ENCODE peak calls at places on chromosomes 13 and 19, in seven cellular contexts. One of them, this sample, is unnamed.

GRCh38 chr19:2477732-2478191 is 1.8 kb downstream of the GADD45B start:
- DNase-seq in astrocyte of the spinal cord: peak
- DNase-seq in A549: peak
- DNase-seq in upper lobe of right lung: no peak
- DNase-seq in fibroblast of lung: peak
- DNase-seq in mesendoderm: no peak
- DNase-seq in GM23248: peak
- DNase-seq in this sample: peak

GRCh38 chr13:44011036-44011435 is 131.3 kb downstream of the LACC1 start:
- DNase-seq in astrocyte of the spinal cord: no peak
- DNase-seq in A549: no peak
- DNase-seq in upper lobe of right lung: no peak
- DNase-seq in fibroblast of lung: peak
- DNase-seq in mesendoderm: no peak
- DNase-seq in GM23248: no peak
- DNase-seq in this sample: no peak

GRCh38 chr13:113155201-113155600 is 3.2 kb upstream of the PROZ start:
- DNase-seq in astrocyte of the spinal cord: no peak
- DNase-seq in A549: no peak
- DNase-seq in upper lobe of right lung: no peak
- DNase-seq in fibroblast of lung: no peak
- DNase-seq in mesendoderm: no peak
- DNase-seq in GM23248: peak
- DNase-seq in this sample: no peak

GRCh38 chr13:72390909-72391308 is 336.5 kb downstream of the MZT1 start:
- DNase-seq in astrocyte of the spinal cord: peak
- DNase-seq in A549: no peak
- DNase-seq in upper lobe of right lung: no peak
- DNase-seq in fibroblast of lung: peak
- DNase-seq in mesendoderm: no peak
- DNase-seq in GM23248: no peak
- DNase-seq in this sample: peak

GRCh38 chr13:26599403-26599802 is 41.9 kb downstream of the WASF3 start:
- DNase-seq in astrocyte of the spinal cord: no peak
- DNase-seq in A549: no peak
- DNase-seq in upper lobe of right lung: no peak
- DNase-seq in fibroblast of lung: no peak
- DNase-seq in mesendoderm: peak
- DNase-seq in GM23248: no peak
- DNase-seq in this sample: no peak

GRCh38 chr13:60448907-60449510 is 52.0 kb downstream of the TDRD3 start:
- DNase-seq in astrocyte of the spinal cord: peak
- DNase-seq in A549: peak
- DNase-seq in upper lobe of right lung: no peak
- DNase-seq in fibroblast of lung: peak
- DNase-seq in mesendoderm: peak
- DNase-seq in GM23248: peak
- DNase-seq in this sample: peak

GRCh38 chr13:47076536-47076935 is 179.7 kb upstream of the HTR2A start:
- DNase-seq in astrocyte of the spinal cord: no peak
- DNase-seq in A549: no peak
- DNase-seq in upper lobe of right lung: no peak
- DNase-seq in fibroblast of lung: peak
- DNase-seq in mesendoderm: no peak
- DNase-seq in GM23248: peak
- DNase-seq in this sample: peak

GRCh38 chr19:51727349-51727880 is 3.6 kb upstream of the HAS1 start:
- DNase-seq in astrocyte of the spinal cord: peak
- DNase-seq in A549: no peak
- DNase-seq in upper lobe of right lung: no peak
- DNase-seq in fibroblast of lung: peak
- DNase-seq in mesendoderm: no peak
- DNase-seq in GM23248: peak
- DNase-seq in this sample: peak

GRCh38 chr13:29767006-29767405 is 83.4 kb downstream of the UBL3 start:
- DNase-seq in astrocyte of the spinal cord: no peak
- DNase-seq in A549: no peak
- DNase-seq in upper lobe of right lung: no peak
- DNase-seq in fibroblast of lung: no peak
- DNase-seq in mesendoderm: no peak
- DNase-seq in GM23248: peak
- DNase-seq in this sample: no peak

GRCh38 chr13:25174304-25174703 is 2.2 kb upstream of the AMER2 start:
- DNase-seq in astrocyte of the spinal cord: no peak
- DNase-seq in A549: no peak
- DNase-seq in upper lobe of right lung: no peak
- DNase-seq in fibroblast of lung: no peak
- DNase-seq in mesendoderm: no peak
- DNase-seq in GM23248: no peak
- DNase-seq in this sample: no peak

GRCh38 chr19:6362351-6362801 is 1.0 kb downstream of the CLPP start:
- DNase-seq in astrocyte of the spinal cord: no peak
- DNase-seq in A549: no peak
- DNase-seq in upper lobe of right lung: no peak
- DNase-seq in fibroblast of lung: no peak
- DNase-seq in mesendoderm: no peak
- DNase-seq in GM23248: peak
- DNase-seq in this sample: peak

GRCh38 chr13:97243915-97244820 is 22.0 kb downstream of the MBNL2 start:
- DNase-seq in astrocyte of the spinal cord: no peak
- DNase-seq in A549: no peak
- DNase-seq in upper lobe of right lung: no peak
- DNase-seq in fibroblast of lung: no peak
- DNase-seq in mesendoderm: no peak
- DNase-seq in GM23248: no peak
- DNase-seq in this sample: no peak
- H3K4me3 ChIP-seq in astrocyte of the spinal cord: no peak
- H3K4me3 ChIP-seq in A549: no peak
- H3K4me3 ChIP-seq in upper lobe of right lung: no peak
- H3K4me3 ChIP-seq in fibroblast of lung: no peak
- H3K4me3 ChIP-seq in mesendoderm: no peak
- H3K4me3 ChIP-seq in GM23248: peak
- H3K4me3 ChIP-seq in this sample: no peak

DNA sequence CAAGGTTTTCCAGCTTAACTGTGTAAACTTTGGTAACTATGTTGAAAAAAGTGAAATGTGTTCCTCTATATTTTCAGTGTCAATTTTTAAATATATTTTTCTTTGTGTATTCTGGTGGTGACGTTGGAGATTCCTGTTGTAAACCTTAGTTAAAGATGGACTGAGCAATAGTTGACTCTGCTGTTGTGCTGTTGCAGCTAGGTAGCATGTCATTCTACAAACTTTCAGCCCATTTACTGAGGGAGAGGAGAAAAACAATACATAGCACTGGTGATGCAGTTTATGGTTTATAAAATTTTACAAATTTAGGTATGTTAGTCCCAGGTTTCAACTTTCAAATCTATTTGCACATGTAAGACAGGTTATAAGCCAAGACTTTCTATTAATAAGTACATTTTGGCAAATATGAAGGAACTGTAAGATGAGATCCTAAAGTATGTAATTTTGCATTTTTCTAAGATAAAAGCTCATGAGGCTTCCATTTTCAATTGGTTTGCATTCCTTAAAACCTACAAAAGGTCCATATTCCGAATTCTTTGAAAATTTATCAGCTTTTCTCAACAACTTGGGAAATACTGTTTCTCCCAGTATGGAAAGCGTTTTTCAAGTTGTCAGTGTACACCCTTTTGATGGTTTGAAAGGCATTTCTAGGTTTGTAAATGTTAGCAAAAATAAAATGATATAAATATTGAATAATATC is 1.5 kb downstream of the NDFIP2 start:
- DNase-seq in astrocyte of the spinal cord: peak
- DNase-seq in A549: no peak
- DNase-seq in upper lobe of right lung: no peak
- DNase-seq in fibroblast of lung: peak
- DNase-seq in mesendoderm: no peak
- DNase-seq in GM23248: peak
- DNase-seq in this sample: no peak
- H3K4me3 ChIP-seq in astrocyte of the spinal cord: peak
- H3K4me3 ChIP-seq in A549: peak
- H3K4me3 ChIP-seq in upper lobe of right lung: peak
- H3K4me3 ChIP-seq in fibroblast of lung: peak
- H3K4me3 ChIP-seq in mesendoderm: no peak
- H3K4me3 ChIP-seq in GM23248: peak
- H3K4me3 ChIP-seq in this sample: peak

GRCh38 chr19:18020212-18021067 is 12.5 kb downstream of the ARRDC2 start:
- DNase-seq in astrocyte of the spinal cord: peak
- DNase-seq in A549: no peak
- DNase-seq in upper lobe of right lung: peak
- DNase-seq in fibroblast of lung: peak
- DNase-seq in mesendoderm: no peak
- DNase-seq in GM23248: peak
- DNase-seq in this sample: peak

GRCh38 chr19:18027151-18027550 is 19.2 kb downstream of the ARRDC2 start:
- DNase-seq in astrocyte of the spinal cord: no peak
- DNase-seq in A549: no peak
- DNase-seq in upper lobe of right lung: no peak
- DNase-seq in fibroblast of lung: no peak
- DNase-seq in mesendoderm: no peak
- DNase-seq in GM23248: no peak
- DNase-seq in this sample: no peak

GRCh38 chr19:18021121-18021755 is 13.3 kb downstream of the ARRDC2 start:
- DNase-seq in astrocyte of the spinal cord: peak
- DNase-seq in A549: peak
- DNase-seq in upper lobe of right lung: peak
- DNase-seq in fibroblast of lung: peak
- DNase-seq in mesendoderm: no peak
- DNase-seq in GM23248: peak
- DNase-seq in this sample: peak

DNA sequence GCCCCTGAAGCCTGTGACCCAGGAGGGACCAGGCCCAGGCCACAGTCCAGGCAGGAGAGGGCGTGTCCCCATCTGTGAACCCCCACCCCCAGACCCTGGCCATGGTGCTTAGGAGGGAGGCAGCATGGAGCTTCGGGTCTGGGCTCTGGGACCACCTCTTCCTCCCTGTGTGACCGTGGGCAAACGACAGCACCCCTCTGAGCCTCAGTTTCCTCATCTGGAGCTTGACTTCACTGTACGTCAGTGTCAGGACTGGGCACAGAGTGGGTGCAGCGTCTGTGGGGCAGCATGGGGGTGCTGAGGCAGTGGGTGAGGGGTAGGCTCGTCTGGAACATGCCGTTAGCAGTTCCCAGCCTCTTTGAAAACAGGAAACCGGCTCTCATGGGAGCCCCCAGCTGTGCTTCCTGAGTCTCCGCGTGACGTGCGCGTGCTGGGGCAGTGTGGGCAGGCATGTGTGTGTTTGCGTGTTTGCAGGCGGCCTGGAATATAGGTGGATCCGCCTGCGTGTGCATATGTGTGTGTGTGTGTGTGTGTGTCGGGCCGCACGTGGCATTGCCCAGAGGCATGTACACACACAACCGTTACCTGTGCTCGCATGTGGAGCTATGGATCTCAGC is 15.7 kb downstream of the ARRDC2 start:
- DNase-seq in astrocyte of the spinal cord: peak
- DNase-seq in A549: no peak
- DNase-seq in upper lobe of right lung: peak
- DNase-seq in fibroblast of lung: no peak
- DNase-seq in mesendoderm: no peak
- DNase-seq in GM23248: no peak
- DNase-seq in this sample: peak
- H3K4me3 ChIP-seq in astrocyte of the spinal cord: no peak
- H3K4me3 ChIP-seq in A549: no peak
- H3K4me3 ChIP-seq in upper lobe of right lung: peak
- H3K4me3 ChIP-seq in fibroblast of lung: no peak
- H3K4me3 ChIP-seq in mesendoderm: no peak
- H3K4me3 ChIP-seq in GM23248: no peak
- H3K4me3 ChIP-seq in this sample: no peak

GRCh38 chr19:35755550-35756371 is 1.1 kb downstream of the HSPB6 start:
- DNase-seq in astrocyte of the spinal cord: peak
- DNase-seq in A549: no peak
- DNase-seq in upper lobe of right lung: peak
- DNase-seq in fibroblast of lung: no peak
- DNase-seq in mesendoderm: no peak
- DNase-seq in GM23248: peak
- DNase-seq in this sample: peak
- H3K4me3 ChIP-seq in astrocyte of the spinal cord: peak
- H3K4me3 ChIP-seq in A549: no peak
- H3K4me3 ChIP-seq in upper lobe of right lung: peak
- H3K4me3 ChIP-seq in fibroblast of lung: peak
- H3K4me3 ChIP-seq in mesendoderm: peak
- H3K4me3 ChIP-seq in GM23248: peak
- H3K4me3 ChIP-seq in this sample: peak

DNA sequence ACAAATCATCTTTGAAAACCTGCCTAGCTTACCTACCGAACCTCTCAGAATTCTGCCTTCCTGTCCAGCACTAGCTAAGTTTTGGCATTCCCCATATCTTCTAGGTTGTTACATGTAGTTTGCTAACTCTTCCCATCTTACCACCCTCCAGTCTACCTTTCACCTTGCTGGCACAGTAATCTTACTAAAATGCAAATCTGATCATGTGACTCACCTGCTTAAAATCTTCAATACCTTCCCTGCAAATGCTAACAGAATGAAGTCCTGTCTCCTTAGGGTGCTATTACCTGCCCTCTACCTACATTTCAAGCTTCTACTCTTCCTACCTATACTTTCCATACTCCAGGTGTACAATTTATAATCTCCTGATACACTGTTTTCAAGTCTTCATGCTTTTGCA is 30.4 kb downstream of the INTS6 start:
- DNase-seq in astrocyte of the spinal cord: no peak
- DNase-seq in A549: no peak
- DNase-seq in upper lobe of right lung: no peak
- DNase-seq in fibroblast of lung: no peak
- DNase-seq in mesendoderm: no peak
- DNase-seq in GM23248: no peak
- DNase-seq in this sample: no peak
- H3K4me3 ChIP-seq in astrocyte of the spinal cord: no peak
- H3K4me3 ChIP-seq in A549: no peak
- H3K4me3 ChIP-seq in upper lobe of right lung: no peak
- H3K4me3 ChIP-seq in fibroblast of lung: no peak
- H3K4me3 ChIP-seq in mesendoderm: no peak
- H3K4me3 ChIP-seq in GM23248: no peak
- H3K4me3 ChIP-seq in this sample: no peak

DNA sequence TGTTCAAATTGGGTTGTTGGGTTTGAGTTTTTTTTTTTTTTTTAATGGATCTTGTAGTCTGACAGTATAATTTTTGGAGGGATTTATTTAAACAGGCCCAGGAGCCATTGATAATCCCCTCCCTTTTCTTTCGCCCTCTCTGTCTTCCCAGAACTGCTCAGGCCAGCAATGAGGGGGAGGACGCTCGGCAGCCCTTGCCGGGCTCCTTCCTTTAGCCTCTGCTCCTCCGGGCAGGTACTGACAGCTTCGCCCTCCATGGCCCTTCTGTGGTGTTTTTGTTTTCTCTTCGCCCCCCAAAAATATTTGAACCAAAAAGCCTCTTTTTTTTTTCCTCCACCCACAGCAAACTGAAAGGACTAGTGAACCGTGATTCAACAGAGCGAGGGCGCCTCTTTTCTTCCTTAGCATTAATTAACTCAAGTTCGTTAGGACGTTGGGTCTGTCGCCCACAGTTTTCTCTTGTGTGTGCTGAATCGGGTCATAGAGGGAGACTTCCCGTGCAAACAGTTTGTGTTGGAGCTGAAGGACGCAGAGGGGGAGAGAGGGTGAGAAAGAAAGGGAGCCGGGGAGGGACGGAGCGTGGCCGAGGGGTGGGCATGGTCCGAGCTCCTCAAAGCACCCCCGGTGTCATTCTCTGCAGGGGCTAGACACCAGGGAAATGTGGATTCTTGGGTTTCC is 21.5 kb downstream of the NFIX start:
- DNase-seq in astrocyte of the spinal cord: no peak
- DNase-seq in A549: no peak
- DNase-seq in upper lobe of right lung: no peak
- DNase-seq in fibroblast of lung: no peak
- DNase-seq in mesendoderm: peak
- DNase-seq in GM23248: peak
- DNase-seq in this sample: no peak
- H3K4me3 ChIP-seq in astrocyte of the spinal cord: peak
- H3K4me3 ChIP-seq in A549: no peak
- H3K4me3 ChIP-seq in upper lobe of right lung: peak
- H3K4me3 ChIP-seq in fibroblast of lung: peak
- H3K4me3 ChIP-seq in mesendoderm: no peak
- H3K4me3 ChIP-seq in GM23248: peak
- H3K4me3 ChIP-seq in this sample: peak

GRCh38 chr13:106521101-106521799 is 14.2 kb downstream of the EFNB2 start:
- DNase-seq in astrocyte of the spinal cord: no peak
- DNase-seq in A549: no peak
- DNase-seq in upper lobe of right lung: no peak
- DNase-seq in fibroblast of lung: no peak
- DNase-seq in mesendoderm: no peak
- DNase-seq in GM23248: no peak
- DNase-seq in this sample: no peak
- H3K4me3 ChIP-seq in astrocyte of the spinal cord: no peak
- H3K4me3 ChIP-seq in A549: no peak
- H3K4me3 ChIP-seq in upper lobe of right lung: no peak
- H3K4me3 ChIP-seq in fibroblast of lung: no peak
- H3K4me3 ChIP-seq in mesendoderm: no peak
- H3K4me3 ChIP-seq in GM23248: no peak
- H3K4me3 ChIP-seq in this sample: no peak